ENCODE peak calls at places on chromosomes 16 and 17, in ten cellular contexts. C is breast epithelium; J is OCI-LY7; P is iPS DF 6.9; E is fibroblast of pulmonary artery; H is NT2/D1; M is fibroblast of lung; U is CD8-positive, alpha-beta memory T cell; A is stomach; Q is fibroblast of the aortic adventitia. R is an unnamed sample.

GRCh38 chr16:50463581-50464324 is 84.4 kb upstream of the NKD1 start:
- DNase-seq in C (no peak), J (no peak), P (no peak), E (no peak), H (no peak), M (no peak), U (no peak), A (peak; percentile 48), Q (no peak), R (no peak)

GRCh38 chr17:19309701-19310100 is 52.8 kb downstream of the B9D1 start:
- DNase-seq in C (no peak), J (no peak), P (no peak), E (no peak), H (no peak), M (no peak), U (no peak), A (no peak), Q (no peak), R (no peak)

GRCh38 chr17:77698903-77699615 is 259.4 kb upstream of the TNRC6C start:
- DNase-seq in C (no peak), J (no peak), P (no peak), E (no peak), H (no peak), M (no peak), U (no peak), A (no peak), Q (no peak), R (no peak)

GRCh38 chr17:60156746-60157145 is 7.0 kb downstream of the CA4 start:
- DNase-seq in C (no peak), J (no peak), P (no peak), E (no peak), H (no peak), M (no peak), U (no peak), A (no peak), Q (no peak), R (no peak)

GRCh38 chr17:74922172-74922571 is 883 bp downstream of the USH1G start:
- DNase-seq in C (no peak), J (no peak), P (no peak), E (no peak), H (no peak), M (no peak), U (no peak), A (no peak), Q (no peak), R (no peak)

GRCh38 chr16:74455213-74455612 is 33.9 kb upstream of the CLEC18B start:
- DNase-seq in C (no peak), J (no peak), P (no peak), E (peak; percentile 93), H (no peak), M (peak; percentile 89), U (no peak), A (no peak), Q (peak; percentile 79), R (no peak)

GRCh38 chr16:51276335-51276734 is 125.3 kb upstream of the SALL1 start:
- DNase-seq in C (no peak), J (no peak), P (no peak), E (no peak), H (no peak), M (no peak), U (no peak), A (no peak), Q (no peak), R (no peak)

GRCh38 chr17:38421871-38422819 is 6.1 kb upstream of the ARHGAP23 start:
- DNase-seq in C (no peak), J (no peak), P (no peak), E (no peak), H (no peak), M (no peak), U (no peak), A (no peak), Q (no peak), R (no peak)

GRCh38 chr17:80279895-80280294 is 19.2 kb downstream of the RNF213 start:
- DNase-seq in C (peak; percentile 85), J (no peak), P (no peak), E (peak; percentile 93), H (no peak), M (peak; percentile 90), U (peak; percentile 25), A (no peak), Q (peak; percentile 93), R (no peak)

GRCh38 chr17:38344127-38344745 is 480 bp upstream of the GPR179 start:
- DNase-seq in C (no peak), J (no peak), P (no peak), E (no peak), H (no peak), M (no peak), U (no peak), A (no peak), Q (no peak), R (no peak)

GRCh38 chr16:81469710-81470481 is 25.3 kb downstream of the CMIP start:
- DNase-seq in C (no peak), J (peak; percentile 87), P (no peak), E (no peak), H (no peak), M (no peak), U (peak; percentile 62), A (peak; percentile 44), Q (no peak), R (no peak)

GRCh38 chr16:24988593-24989338 is 26.4 kb downstream of the ARHGAP17 start:
- DNase-seq in C (no peak), J (peak; percentile 38), P (no peak), E (peak; percentile 75), H (no peak), M (peak; percentile 85), U (no peak), A (peak; percentile 40), Q (peak; percentile 90), R (peak; percentile 67)

GRCh38 chr17:521561-522325 is 169.1 kb upstream of the RPH3AL start:
- DNase-seq in C (no peak), J (no peak), P (no peak), E (no peak), H (no peak), M (peak; percentile 72), U (no peak), A (no peak), Q (no peak), R (no peak)

DNA sequence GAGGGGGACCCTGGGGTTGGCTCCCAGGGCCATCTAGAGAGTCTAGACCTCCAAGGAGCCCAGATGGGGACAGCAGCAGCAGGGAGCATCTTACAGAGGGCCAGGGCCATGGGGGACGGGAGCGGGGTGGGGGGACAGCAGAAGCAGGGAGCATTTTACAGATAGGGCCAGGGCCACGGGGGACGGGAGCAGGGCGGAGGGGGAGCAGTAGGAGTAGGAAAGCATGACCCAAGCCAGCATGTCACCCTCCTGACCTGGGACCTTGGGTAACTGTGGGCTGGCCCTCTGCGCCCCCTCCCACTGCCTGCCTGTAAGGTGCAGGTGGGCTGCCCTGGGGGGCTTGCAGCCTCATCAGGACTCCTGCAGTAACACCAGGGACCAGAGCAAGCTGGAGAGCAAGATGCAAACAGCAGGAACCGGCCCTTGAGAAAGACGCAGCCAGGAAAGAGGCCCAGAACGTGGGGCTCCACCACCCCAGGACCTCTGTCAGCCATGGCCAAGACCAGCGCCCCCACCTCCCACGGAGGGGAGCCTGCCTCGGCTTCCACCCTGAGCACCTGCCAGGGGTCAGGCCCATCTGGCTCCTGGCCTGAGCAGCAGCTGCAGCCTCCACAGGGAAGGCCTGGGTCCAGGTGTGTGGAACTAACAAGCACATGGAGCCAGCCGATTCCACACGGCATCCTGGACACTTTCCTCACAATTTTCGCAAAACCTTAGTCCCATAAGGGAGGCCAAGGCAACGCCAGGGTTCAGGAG is 2.4 kb downstream of the ZNF598 start:
- DNase-seq in C (no peak), J (no peak), P (no peak), E (no peak), H (no peak), M (no peak), U (no peak), A (no peak), Q (no peak), R (no peak)
- H3K4me3 ChIP-seq in C (no peak overlapping the region), J (peak overlapping the region; percentile 93), P (no peak overlapping the region), E (peak overlapping the region; percentile 68), H (peak overlapping the region; percentile 1), M (peak overlapping the region; percentile 79), U (peak overlapping the region; percentile 69), A (peak overlapping the region; percentile 96), Q (peak overlapping the region; percentile 81), R (no peak overlapping the region)

DNA sequence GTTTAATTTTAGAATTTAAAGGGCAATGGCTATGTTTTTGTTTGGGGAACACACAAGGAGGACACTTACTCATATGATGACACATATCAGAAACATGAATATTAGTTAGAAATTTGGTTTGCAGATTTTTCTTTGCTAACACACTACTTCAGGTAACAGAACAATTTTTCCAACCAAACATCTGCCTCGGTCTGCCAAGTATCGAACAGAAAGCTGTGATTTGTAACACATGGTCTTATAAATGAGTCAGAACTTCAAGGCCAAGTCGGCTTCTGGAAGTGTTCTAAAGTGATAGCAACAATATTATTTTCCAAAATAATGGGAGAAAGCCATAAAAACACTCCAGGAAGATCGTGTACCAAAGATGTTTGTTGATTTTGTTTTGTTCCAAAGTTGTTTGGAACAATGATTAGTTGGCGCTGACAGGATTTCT is 75.9 kb upstream of the PMFBP1 start:
- DNase-seq in C (no peak), J (no peak), P (no peak), E (peak; percentile 48), H (no peak), M (peak; percentile 68), U (no peak), A (no peak), Q (peak; percentile 66), R (no peak)
- H3K4me3 ChIP-seq in C (no peak overlapping the region), J (no peak overlapping the region), P (no peak overlapping the region), E (no peak overlapping the region), H (no peak overlapping the region), M (no peak overlapping the region), U (no peak overlapping the region), A (no peak overlapping the region), Q (no peak overlapping the region), R (no peak overlapping the region)

DNA sequence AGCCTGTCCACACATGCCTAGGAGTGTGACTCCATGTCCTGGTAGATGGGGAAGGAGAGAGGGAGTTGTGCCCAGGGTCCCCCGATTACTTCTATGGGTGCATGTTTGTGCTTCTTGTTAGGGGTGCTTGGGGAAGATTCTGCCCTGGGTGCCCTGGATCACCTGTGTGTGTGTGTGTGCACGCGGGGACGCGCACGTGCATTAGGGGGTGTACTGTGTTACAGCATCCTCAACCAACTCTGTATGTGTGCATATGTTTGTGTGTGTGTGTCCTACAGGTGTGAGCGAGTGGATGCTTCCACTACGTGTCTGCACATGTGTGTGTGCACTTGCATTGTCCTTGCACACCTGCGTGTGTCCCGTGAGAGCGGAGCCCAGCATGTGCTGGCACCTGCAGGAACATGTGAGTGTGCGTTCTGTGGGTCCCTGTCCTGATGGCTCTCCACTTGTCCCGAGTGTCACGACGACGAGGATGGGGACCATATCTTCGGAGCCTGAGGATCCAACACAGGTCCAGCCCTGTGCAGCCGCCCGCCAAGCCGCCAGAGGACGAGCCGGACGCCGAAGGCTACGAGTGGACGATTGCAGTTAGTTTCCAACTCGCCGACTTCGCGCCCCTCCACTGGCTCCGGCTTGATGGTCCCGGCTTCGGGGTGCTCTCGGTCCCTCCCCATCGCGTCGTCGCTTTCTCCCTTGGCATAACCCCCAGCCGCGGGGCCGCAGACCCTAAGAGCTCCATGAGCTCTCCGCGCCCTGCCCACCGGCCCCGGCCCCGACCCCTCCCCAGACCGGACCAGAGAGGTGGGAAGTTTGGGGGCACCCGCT is 6.0 kb upstream of the TBC1D3B start:
- DNase-seq in C (no peak), J (no peak), P (no peak), E (peak; percentile 9), H (no peak), M (peak; percentile 16), U (peak; percentile 58), A (no peak), Q (no peak), R (no peak)
- H3K4me3 ChIP-seq in C (peak overlapping the region; percentile 63), J (no peak overlapping the region), P (peak overlapping the region; percentile 62), E (peak overlapping the region; percentile 54), H (peak overlapping the region; percentile 49), M (no peak overlapping the region), U (no peak overlapping the region), A (peak overlapping the region; percentile 57), Q (peak overlapping the region; percentile 71), R (peak overlapping the region; percentile 46)

GRCh38 chr16:67658849-67659674 is 998 bp downstream of the ACD start:
- DNase-seq in C (no peak), J (no peak), P (no peak), E (no peak), H (no peak), M (no peak), U (no peak), A (no peak), Q (no peak), R (no peak)
- H3K4me3 ChIP-seq in C (peak overlapping the region; percentile 87), J (peak overlapping the region; percentile 83), P (peak overlapping the region; percentile 92), E (peak overlapping the region; percentile 92), H (peak overlapping the region; percentile 87), M (peak overlapping the region; percentile 97), U (peak overlapping the region; percentile 93), A (peak overlapping the region; percentile 57), Q (peak overlapping the region; percentile 89), R (peak overlapping the region; percentile 62)